ENCODE peak calls at places on chromosomes 11 and 22, in five cellular contexts. J is head of caudate nucleus, B is neural progenitor cell, F is GM04504, Y is Calu3. N is an unnamed sample.

GRCh38 chr11:57377098-57377497 is 3.9 kb downstream of the PRG3 start:
- DNase-seq in B (no peak), F (no peak), J (no peak), Y (no peak), N (no peak)

GRCh38 chr11:58926251-58926650 is 13.0 kb upstream of the GLYATL1 start:
- DNase-seq in J (no peak), B (no peak), F (no peak), Y (no peak), N (no peak)

GRCh38 chr22:32546480-32546879 is 71.9 kb downstream of the FBXO7 start:
- DNase-seq in F (no peak), J (no peak), B (no peak), Y (no peak), N (no peak)

GRCh38 chr11:2398664-2399355 is 1.7 kb upstream of the TSSC4 start:
- DNase-seq in Y (no peak), B (no peak), F (no peak), J (no peak), N (no peak)

GRCh38 chr11:117523680-117524079 is 196.0 kb downstream of the CEP164 start:
- DNase-seq in F (peak), B (no peak), Y (no peak), J (no peak), N (no peak)

GRCh38 chr11:111911563-111912401 is at the start of gene CRYAB:
- DNase-seq in F (peak), Y (no peak), J (peak), B (peak), N (no peak)

GRCh38 chr11:116376547-116376946 is 396.2 kb downstream of the BUD13 start:
- DNase-seq in B (no peak), F (no peak), Y (no peak), J (no peak), N (peak)

GRCh38 chr22:26360169-26360885 is 68.7 kb upstream of the ASPHD2 start:
- DNase-seq in J (peak), B (peak), Y (peak), F (peak), N (peak)

GRCh38 chr22:45880091-45880651 is 96.8 kb downstream of the WNT7B start:
- DNase-seq in Y (no peak), J (no peak), F (no peak), B (no peak), N (no peak)

GRCh38 chr11:72760543-72761400 is 8.6 kb upstream of the ARAP1 start:
- DNase-seq in Y (no peak), B (no peak), J (no peak), F (no peak), N (no peak)

GRCh38 chr11:62573006-62573591 is 592 bp downstream of the EEF1G start:
- DNase-seq in J (peak), F (no peak), Y (no peak), B (peak), N (no peak)

GRCh38 chr22:27846910-27847309 is 45.4 kb upstream of the MN1 start:
- DNase-seq in F (no peak), J (no peak), B (no peak), Y (no peak), N (no peak)

GRCh38 chr11:31763296-31763695 is 47.8 kb downstream of the PAX6 start:
- DNase-seq in F (no peak), Y (no peak), B (peak), J (no peak), N (no peak)

GRCh38 chr11:279966-280761 is 2.0 kb downstream of the NLRP6 start:
- DNase-seq in F (no peak), J (no peak), B (no peak), Y (peak), N (no peak)

GRCh38 chr22:35911877-35912276 is 116.7 kb downstream of the RBFOX2 start:
- DNase-seq in F (no peak), B (no peak), J (no peak), Y (no peak), N (no peak)

GRCh38 chr11:46296520-46297448 is 19.3 kb downstream of the CREB3L1 start:
- DNase-seq in B (peak), J (no peak), Y (peak), F (peak), N (peak)

GRCh38 chr22:21038405-21038804 is 6.0 kb upstream of the SLC7A4 start:
- DNase-seq in F (no peak), B (no peak), J (no peak), Y (no peak), N (no peak)

GRCh38 chr11:124919836-124920755 is 1.0 kb downstream of the HEPN1 start:
- DNase-seq in F (no peak), J (peak), Y (no peak), B (no peak), N (no peak)

GRCh38 chr11:92492372-92492771 is 267.8 kb downstream of the FAT3 start:
- DNase-seq in F (no peak), J (no peak), B (no peak), Y (no peak), N (no peak)

GRCh38 chr11:45543808-45544422 is 121.5 kb downstream of the CHST1 start:
- DNase-seq in F (no peak), B (peak), J (no peak), Y (peak), N (no peak)

GRCh38 chr22:29907753-29908515 is 25.0 kb downstream of the MTMR3 start:
- DNase-seq in J (peak), Y (peak), F (peak), B (no peak), N (peak)

GRCh38 chr11:45879803-45880685 is 5.4 kb upstream of the MAPK8IP1 start:
- DNase-seq in F (no peak), B (no peak), Y (no peak), J (peak), N (no peak)

N was measured in NCI-H1092.